ENCODE peak calls at places on chromosomes 12 and 14, in seven cellular contexts. K is activated CD4-positive, CD25-positive, alpha-beta regulatory T cell; Y is HEK293T; X is HuH-7.5; W is substantia nigra; U is stimulated activated CD4-positive, alpha-beta T cell treated with anti-CD3 and anti-CD28 coated beads, TNF-alpha, amount 100 ng/mL, for 1 hour; R is OCI-LY7. G is an unnamed sample.

GRCh38 chr14:77311217-77311616 is 9.5 kb downstream of the POMT2 start:
- DNase-seq in K (no peak), Y (no peak), X (no peak), W (no peak), U (no peak), R (no peak), G (no peak)

GRCh38 chr14:51865953-51866747 is 5.7 kb downstream of the GNG2 start:
- DNase-seq in K (no peak), Y (no peak), X (no peak), W (no peak), U (no peak), R (no peak), G (no peak)

GRCh38 chr12:94718114-94718513 is 67.8 kb upstream of the TMCC3 start:
- DNase-seq in K (no peak), Y (no peak), X (no peak), W (no peak), U (no peak), R (peak), G (no peak)

GRCh38 chr14:91264151-91265150 is 19.9 kb upstream of the GPR68 start:
- DNase-seq in K (no peak), Y (no peak), X (no peak), W (no peak), U (no peak), R (no peak), G (no peak)

GRCh38 chr14:38211258-38211735 is 3.6 kb downstream of the SSTR1 start:
- DNase-seq in K (no peak), Y (no peak), X (no peak), W (no peak), U (no peak), R (no peak), G (no peak)

GRCh38 chr14:63933701-63934100 is 80.9 kb downstream of the SYNE2 start:
- DNase-seq in K (no peak), Y (no peak), X (no peak), W (no peak), U (no peak), R (no peak), G (no peak)

GRCh38 chr12:54890339-54890738 is 36.0 kb downstream of the MUCL1 start:
- DNase-seq in K (no peak), Y (no peak), X (no peak), W (no peak), U (no peak), R (no peak), G (no peak)

GRCh38 chr12:20525064-20525610 is 156.8 kb downstream of the PDE3A start:
- DNase-seq in K (no peak), Y (no peak), X (no peak), W (no peak), U (no peak), R (no peak), G (no peak)

GRCh38 chr12:119841433-119842210 is 35.5 kb downstream of the CIT start:
- DNase-seq in K (no peak), Y (no peak), X (no peak), W (no peak), U (no peak), R (no peak), G (no peak)

GRCh38 chr12:119154435-119154818 is 24.3 kb upstream of the HSPB8 start:
- DNase-seq in K (no peak), Y (peak), X (no peak), W (no peak), U (no peak), R (no peak), G (no peak)

GRCh38 chr12:62986844-62987243 is 51.9 kb upstream of the PPM1H start:
- DNase-seq in K (no peak), Y (no peak), X (no peak), W (no peak), U (no peak), R (no peak), G (no peak)